ENCODE peak calls at places on chromosomes 7 and 10, in six cellular contexts. Z is sigmoid colon, X is body of pancreas, K is transverse colon, N is stomach, J is prostate gland. M is an unnamed sample.

GRCh38 chr7:100538348-100538653 is 702 bp upstream of the AGFG2 start:
- DNase-seq in Z (no peak), X (no peak), K (no peak), N (no peak), J (no peak), M (no peak)

GRCh38 chr7:4249241-4249640 is 432.9 kb upstream of the FOXK1 start:
- DNase-seq in Z (no peak), X (no peak), K (no peak), N (no peak), J (no peak), M (no peak)

GRCh38 chr7:45973725-45974532 is 52.9 kb upstream of the IGFBP3 start:
- DNase-seq in Z (no peak), X (no peak), K (no peak), N (no peak), J (no peak), M (no peak)

GRCh38 chr7:140659727-140660396 is 12.9 kb upstream of the ADCK2 start:
- DNase-seq in Z (peak; percentile 15), X (no peak), K (no peak), N (no peak), J (no peak), M (no peak)

GRCh38 chr7:54615545-54615944 is 73.4 kb downstream of the VSTM2A start:
- DNase-seq in Z (no peak), X (no peak), K (no peak), N (no peak), J (no peak), M (no peak)

GRCh38 chr10:8306685-8307364 is 252.3 kb downstream of the GATA3 start:
- DNase-seq in Z (no peak), X (no peak), K (no peak), N (no peak), J (no peak), M (no peak)

GRCh38 chr10:93181249-93181928 is 107.7 kb downstream of the CYP26A1 start:
- DNase-seq in Z (no peak), X (no peak), K (no peak), N (no peak), J (no peak), M (no peak)

GRCh38 chr10:98377001-98377400 is 38.0 kb downstream of the PYROXD2 start:
- DNase-seq in Z (no peak), X (no peak), K (no peak), N (no peak), J (no peak), M (no peak)

GRCh38 chr7:126378642-126379041 is 874.1 kb downstream of the GRM8 start:
- DNase-seq in Z (no peak), X (no peak), K (no peak), N (no peak), J (no peak), M (no peak)

GRCh38 chr10:124308811-124309210 is 109.9 kb downstream of the OAT start:
- DNase-seq in Z (peak; percentile 36), X (no peak), K (no peak), N (no peak), J (no peak), M (no peak)

GRCh38 chr7:55127135-55127551 is 108.3 kb downstream of the EGFR start:
- DNase-seq in Z (no peak), X (no peak), K (no peak), N (no peak), J (no peak), M (no peak)

GRCh38 chr10:106267591-106267990 is 896.9 kb downstream of the SORCS1 start:
- DNase-seq in Z (no peak), X (no peak), K (no peak), N (no peak), J (no peak), M (no peak)

DNA sequence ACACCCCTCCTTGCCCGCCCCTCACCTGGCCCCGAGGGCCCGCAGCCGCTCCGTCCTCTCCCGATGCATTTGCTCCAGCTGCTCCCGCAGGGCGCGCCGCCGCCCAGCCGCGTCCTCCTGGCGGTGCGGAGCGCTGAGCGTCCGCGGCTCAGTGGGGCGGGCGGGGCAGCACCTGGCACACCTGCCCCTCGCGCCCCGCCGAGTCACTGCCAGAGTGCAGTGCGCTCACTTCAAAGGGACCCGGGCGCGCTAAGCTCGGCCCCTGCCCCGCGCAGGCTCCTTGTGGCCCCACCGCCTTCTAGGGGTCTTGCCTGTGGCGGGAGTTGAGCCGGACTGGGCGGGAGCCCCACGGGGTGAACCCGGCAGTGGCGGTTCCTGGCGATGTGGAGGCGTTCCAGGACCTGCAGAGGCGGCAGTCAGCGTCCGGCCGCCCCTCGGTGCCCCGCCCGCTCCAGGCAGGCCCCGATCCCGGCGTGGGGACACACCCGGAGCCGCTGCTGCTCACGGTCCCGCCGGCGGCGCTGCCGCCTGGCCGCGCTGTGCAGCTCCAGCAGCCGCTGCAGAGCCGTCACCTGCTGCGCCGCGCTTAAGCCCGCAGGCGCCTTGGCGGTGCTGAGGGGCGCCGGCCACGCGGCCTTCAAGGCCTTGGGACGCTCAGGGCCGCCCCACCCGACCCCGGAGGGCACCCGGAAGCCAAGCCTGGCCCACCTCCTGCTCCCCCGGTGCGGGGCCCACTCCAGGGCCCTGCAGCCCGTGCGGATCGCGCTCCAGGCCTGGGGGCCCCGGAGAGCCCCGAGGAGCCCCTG is 6.7 kb downstream of the ATP6V1F start:
- DNase-seq in Z (peak; percentile 84), X (peak; percentile 73), K (peak; percentile 74), N (peak; percentile 69), J (peak; percentile 43), M (no peak)
- TF ChIP-seq POLR2A in Z (no peak), X (peak; percentile 33), K (peak; percentile 39), N (no peak), J (no peak), M (no peak)

GRCh38 chr7:44967571-44968446 is 11.0 kb downstream of the MYO1G start:
- DNase-seq in Z (peak; percentile 63), X (peak; percentile 51), K (no peak), N (no peak), J (no peak), M (no peak)
- TF ChIP-seq POLR2A in Z (no peak), X (no peak), K (no peak), N (no peak), J (no peak), M (no peak)

GRCh38 chr10:97079157-97079435 is 106.7 kb downstream of the SLIT1 start:
- DNase-seq in Z (no peak), X (no peak), K (no peak), N (no peak), J (no peak), M (no peak)
- TF ChIP-seq POLR2A in Z (no peak), X (no peak), K (no peak), N (no peak), J (no peak), M (no peak)

GRCh38 chr7:130875265-130875741 is 141.3 kb upstream of the KLF14 start:
- DNase-seq in Z (no peak), X (peak; percentile 73), K (peak; percentile 67), N (peak; percentile 71), J (no peak), M (no peak)
- TF ChIP-seq POLR2A in Z (no peak), X (no peak), K (no peak), N (no peak), J (no peak), M (no peak)

DNA sequence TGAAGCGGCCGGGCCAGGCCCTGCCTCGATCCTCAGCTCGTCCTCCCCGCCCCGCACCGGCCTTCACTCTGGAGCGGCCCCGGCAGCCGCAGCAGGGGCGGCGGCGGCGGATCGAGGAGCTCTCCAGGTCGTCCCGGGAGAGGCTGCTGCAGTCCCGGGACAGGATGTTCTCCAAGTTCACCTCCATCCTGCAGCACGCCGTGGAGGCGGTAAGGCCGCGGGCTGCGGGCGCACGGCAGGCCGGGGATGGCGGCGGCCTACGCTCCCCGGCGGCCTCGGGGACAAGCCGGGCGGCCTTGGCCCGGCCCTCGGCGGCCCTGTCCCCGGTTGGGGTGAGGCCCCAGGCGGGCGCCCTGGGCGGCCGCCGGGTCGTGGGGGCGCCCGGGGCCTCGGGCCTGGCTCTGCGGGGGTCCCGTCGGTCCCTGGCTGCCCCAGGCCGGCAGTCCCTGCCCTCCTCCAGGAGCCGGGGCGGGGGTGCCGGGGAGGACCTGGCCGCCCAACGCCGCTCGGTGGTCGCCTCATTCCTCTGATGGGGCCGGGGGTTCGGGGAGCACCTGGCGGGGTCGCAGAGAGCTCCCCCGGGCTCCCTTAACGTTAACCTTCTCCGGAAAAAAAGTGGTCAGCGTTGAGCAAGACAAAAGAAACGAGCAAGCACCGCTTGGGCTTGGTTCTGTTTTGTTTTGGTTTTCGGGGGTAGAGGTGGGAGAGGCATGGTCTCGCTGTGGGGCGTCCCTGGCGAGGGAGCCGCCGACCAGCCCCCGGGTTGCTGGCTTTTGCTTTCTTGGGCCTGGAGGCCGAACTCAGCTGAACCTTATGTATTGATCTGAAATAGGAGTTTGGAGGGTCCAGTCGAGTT is 563 bp downstream of the FHIP2A start:
- DNase-seq in Z (peak; percentile 72), X (no peak), K (peak; percentile 25), N (peak; percentile 46), J (peak; percentile 24), M (no peak)
- TF ChIP-seq POLR2A in Z (no peak), X (no peak), K (no peak), N (no peak), J (no peak), M (no peak)

GRCh38 chr10:50566150-50566549 is 57.6 kb downstream of the SGMS1 start:
- DNase-seq in Z (no peak), X (no peak), K (no peak), N (no peak), J (no peak), M (no peak)
- TF ChIP-seq POLR2A in Z (no peak), X (no peak), K (no peak), N (no peak), J (no peak), M (no peak)

GRCh38 chr7:76356823-76357222 is 2.0 kb downstream of the YWHAG start:
- DNase-seq in Z (peak; percentile 40), X (peak; percentile 56), K (peak; percentile 35), N (no peak), J (no peak), M (no peak)

GRCh38 chr7:76357379-76358052 is 1.3 kb downstream of the YWHAG start:
- DNase-seq in Z (peak; percentile 26), X (no peak), K (no peak), N (no peak), J (no peak), M (no peak)

GRCh38 chr7:76358053-76358477 is 726 bp downstream of the YWHAG start:
- DNase-seq in Z (peak; percentile 85), X (peak; percentile 39), K (peak; percentile 76), N (peak; percentile 47), J (peak; percentile 68), M (no peak)

GRCh38 chr7:76358478-76359110 is at the start of gene YWHAG:
- DNase-seq in Z (peak; percentile 95), X (peak; percentile 91), K (peak; percentile 92), N (peak; percentile 91), J (peak; percentile 91), M (peak; percentile 57)

GRCh38 chr7:76359111-76359986 is 558 bp upstream of the YWHAG start:
- DNase-seq in Z (peak; percentile 99), X (peak; percentile 99), K (peak; percentile 96), N (peak; percentile 95), J (peak; percentile 97), M (peak; percentile 81)
- TF ChIP-seq POLR2A in Z (peak; percentile 50), X (no peak), K (no peak), N (no peak), J (peak; percentile 71), M (peak; percentile 15)